ENCODE peak calls at places on chromosomes 1 and 21, in five cellular contexts. U is hepatocyte, R is GM23248, N is GM23338, J is HCT116. S is an unnamed sample.

GRCh38 chr1:61670016-61670415 is 54.9 kb downstream of the TM2D1 start:
- DNase-seq in U (no peak), R (no peak), N (no peak), J (no peak), S (no peak)

GRCh38 chr1:180264595-180264994 is 34.5 kb downstream of the LHX4 start:
- DNase-seq in U (no peak), R (no peak), N (no peak), J (no peak), S (no peak)

GRCh38 chr1:223500560-223501425 is 107.6 kb downstream of the CCDC185 start:
- DNase-seq in U (peak; percentile 64), R (peak; percentile 98), N (peak; percentile 20), J (peak; percentile 22), S (no peak)

GRCh38 chr1:2021550-2021949 is 2.4 kb downstream of the GABRD start:
- DNase-seq in U (no peak), R (no peak), N (no peak), J (no peak), S (no peak)

GRCh38 chr1:116951175-116951935 is 41.6 kb downstream of the PTGFRN start:
- DNase-seq in U (peak; percentile 48), R (peak; percentile 83), N (no peak), J (no peak), S (no peak)

GRCh38 chr1:155282488-155283086 is 5.3 kb downstream of the HCN3 start:
- DNase-seq in U (no peak), R (no peak), N (no peak), J (no peak), S (no peak)

GRCh38 chr1:25039229-25039628 is 109.2 kb upstream of the RUNX3 start:
- DNase-seq in U (no peak), R (peak; percentile 28), N (no peak), J (no peak), S (no peak)

GRCh38 chr1:3433596-3434320 is 20.7 kb upstream of the ARHGEF16 start:
- DNase-seq in U (no peak), R (no peak), N (no peak), J (no peak), S (no peak)

GRCh38 chr1:164780863-164781262 is 221.9 kb downstream of the PBX1 start:
- DNase-seq in U (peak; percentile 36), R (peak; percentile 97), N (no peak), J (no peak), S (no peak)

GRCh38 chr1:93525431-93525830 is 77.5 kb downstream of the FNBP1L start:
- DNase-seq in U (no peak), R (peak; percentile 12), N (no peak), J (no peak), S (no peak)

GRCh38 chr1:225508538-225509375 is 80.9 kb upstream of the LBR start:
- DNase-seq in U (peak; percentile 70), R (peak; percentile 98), N (peak; percentile 66), J (peak; percentile 94), S (no peak)

GRCh38 chr1:216818284-216818683 is 95.1 kb upstream of the ESRRG start:
- DNase-seq in U (no peak), R (no peak), N (no peak), J (no peak), S (no peak)

GRCh38 chr1:2859881-2860430 is 58.5 kb upstream of the TTC34 start:
- DNase-seq in U (no peak), R (no peak), N (peak; percentile 17), J (no peak), S (no peak)

GRCh38 chr21:18244721-18245486 is at the start of gene CHODL:
- DNase-seq in U (peak; percentile 27), R (no peak), N (peak; percentile 45), J (no peak), S (no peak)

DNA sequence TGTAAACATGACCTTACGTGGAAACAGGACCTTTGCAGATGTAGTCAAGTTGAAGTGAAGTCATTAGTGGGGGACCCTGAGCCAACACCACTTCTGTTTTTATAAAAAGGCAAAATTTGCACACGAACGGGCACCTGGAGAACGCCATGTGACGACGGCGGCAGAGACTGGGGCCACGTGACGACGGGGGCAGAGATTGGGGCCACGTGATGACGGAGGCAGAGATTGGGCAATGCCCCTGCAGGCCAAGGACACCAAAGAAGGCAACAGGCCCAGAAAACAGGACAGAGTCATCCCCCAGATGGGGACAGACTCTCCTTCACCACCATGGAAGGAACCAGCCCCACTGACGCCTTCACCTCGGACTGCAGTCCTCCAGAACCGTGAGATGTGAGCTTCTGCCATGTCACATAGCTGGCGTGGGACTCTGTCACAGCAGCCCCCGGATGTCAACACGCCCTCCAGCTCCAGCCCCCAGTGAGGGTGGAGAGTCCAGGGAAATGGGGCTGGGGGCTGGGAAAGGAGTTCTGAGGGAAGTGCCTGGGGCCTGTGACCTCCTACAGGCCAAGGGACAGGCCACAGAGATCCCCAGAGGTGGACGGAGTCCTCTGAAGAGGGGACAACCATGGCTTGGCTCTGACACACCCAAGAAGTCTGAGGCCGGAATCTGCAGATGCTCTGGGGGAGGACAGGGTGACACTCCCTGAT is 4.0 kb downstream of the KRTAP12-4 start:
- DNase-seq in U (no peak), R (no peak), N (no peak), J (no peak), S (no peak)
- H3K4me3 ChIP-seq in U (no peak overlapping the region), R (no peak overlapping the region), N (no peak overlapping the region), J (no peak overlapping the region), S (no peak overlapping the region)

GRCh38 chr1:161069731-161070270 is at the start of gene ARHGAP30:
- DNase-seq in U (no peak), R (no peak), N (peak; percentile 41), J (no peak), S (peak; percentile 96)
- H3K9me2 ChIP-seq in U (no peaks in the 10 kb centered on the region), R (no peaks in the 10 kb centered on the region), N (no peaks in the 10 kb centered on the region), J (no peaks in the 10 kb centered on the region), S (no peaks in the 10 kb centered on the region)

DNA sequence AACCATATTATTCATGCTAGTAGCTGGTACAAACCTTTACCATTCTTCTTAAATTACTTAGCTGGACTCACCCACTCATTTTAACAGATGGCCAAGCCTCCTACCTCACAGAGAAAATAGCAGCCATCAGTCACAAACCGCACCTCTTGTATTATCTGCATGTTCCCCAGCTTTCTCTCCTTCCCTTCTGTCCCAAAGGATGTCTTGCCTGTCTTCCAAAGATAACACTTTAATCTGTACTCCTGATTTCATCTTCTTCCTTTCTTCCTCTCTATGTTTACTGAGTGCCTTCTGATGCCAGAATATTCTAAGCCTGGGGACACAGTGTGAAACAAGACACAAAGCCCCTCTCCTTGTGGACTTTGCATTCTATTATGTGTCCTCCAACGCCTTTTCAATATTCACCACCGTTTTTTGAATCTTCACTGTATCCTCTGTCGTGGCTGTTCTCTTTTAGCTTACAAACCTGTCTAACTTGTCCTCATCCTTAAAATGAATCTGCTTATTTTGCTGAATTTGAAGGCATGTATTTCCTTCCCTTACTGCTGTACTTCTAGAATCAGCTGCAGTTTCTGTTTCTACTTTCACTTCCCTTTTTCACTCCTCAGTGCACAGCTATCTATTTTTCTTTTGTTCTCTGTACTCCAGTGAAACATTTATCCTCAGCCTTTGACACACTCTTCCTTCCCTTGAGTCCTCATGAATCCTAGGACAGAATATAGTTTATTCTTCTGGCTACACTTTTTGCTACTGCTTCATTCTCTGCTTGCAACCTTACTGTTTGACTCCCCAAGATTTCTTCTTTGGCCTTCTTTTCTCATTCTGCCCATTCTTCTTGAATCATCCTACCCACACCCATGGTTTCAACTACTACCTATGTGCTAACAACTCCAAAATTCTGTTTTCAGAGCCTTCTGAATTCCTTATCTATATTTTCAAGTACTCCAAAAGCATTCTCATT is 216.9 kb upstream of the SAMSN1 start:
- DNase-seq in U (no peak), R (no peak), N (no peak), J (no peak), S (peak; percentile 87)
- H2AFZ ChIP-seq in U (no peak overlapping the region), R (no peak overlapping the region), N (peak overlapping the region; percentile 72), J (no peak overlapping the region), S (peak overlapping the region; percentile 46)

GRCh38 chr21:35333831-35334593 is 284.9 kb upstream of the RUNX1 start:
- DNase-seq in U (no peak), R (peak; percentile 48), N (no peak), J (no peak), S (no peak)

GRCh38 chr21:35335951-35336446 is 286.9 kb upstream of the RUNX1 start:
- DNase-seq in U (no peak), R (no peak), N (no peak), J (no peak), S (no peak)

GRCh38 chr21:35336534-35336933 is 287.4 kb upstream of the RUNX1 start:
- DNase-seq in U (no peak), R (peak; percentile 42), N (no peak), J (no peak), S (no peak)

GRCh38 chr21:35329940-35330670 is 281.0 kb upstream of the RUNX1 start:
- DNase-seq in U (no peak), R (no peak), N (no peak), J (no peak), S (no peak)

DNA sequence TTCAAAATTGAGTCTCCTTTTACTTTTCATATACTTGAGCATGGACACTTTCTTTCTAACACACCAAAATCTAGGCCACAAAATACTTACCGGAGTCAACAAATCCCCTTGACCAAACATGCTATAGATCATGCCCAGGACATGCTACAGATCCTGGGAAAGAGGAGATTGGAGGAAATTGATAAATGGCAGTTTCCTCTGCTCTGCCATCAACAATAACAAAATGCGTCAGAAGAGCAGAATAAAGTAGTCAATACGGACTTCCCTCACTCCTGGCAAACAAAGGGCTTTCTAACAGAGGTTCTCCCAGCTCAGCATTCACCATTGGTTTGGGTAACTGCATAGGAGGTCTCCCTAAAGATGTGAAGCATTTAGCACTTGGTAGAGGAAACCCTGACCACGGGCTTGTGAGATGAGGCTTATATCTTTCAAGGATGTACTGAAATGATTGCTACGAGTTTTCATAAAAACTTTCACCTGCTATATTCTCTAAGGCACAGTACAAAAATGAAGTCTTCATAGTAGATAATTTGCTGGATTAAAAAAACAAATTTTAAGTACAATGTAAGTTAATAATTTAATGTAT is 283.8 kb upstream of the RUNX1 start:
- DNase-seq in U (no peak), R (no peak), N (no peak), J (no peak), S (no peak)
- H3K4me3 ChIP-seq in U (no peak overlapping the region), R (no peak overlapping the region), N (no peak overlapping the region), J (no peak overlapping the region), S (no peak overlapping the region)

GRCh38 chr1:19365711-19366110 is 53.6 kb downstream of the SLC66A1 start:
- DNase-seq in U (no peak), R (peak; percentile 75), N (no peak), J (no peak), S (no peak)

GRCh38 chr1:19368050-19368449 is 55.9 kb downstream of the SLC66A1 start:
- DNase-seq in U (no peak), R (no peak), N (no peak), J (no peak), S (no peak)

GRCh38 chr1:19367584-19368041 is 55.5 kb downstream of the SLC66A1 start:
- DNase-seq in U (no peak), R (no peak), N (no peak), J (no peak), S (no peak)

GRCh38 chr1:19368964-19369363 is 56.8 kb downstream of the SLC66A1 start:
- DNase-seq in U (no peak), R (no peak), N (no peak), J (no peak), S (no peak)

GRCh38 chr1:19366599-19367315 is 54.6 kb downstream of the SLC66A1 start:
- DNase-seq in U (no peak), R (no peak), N (no peak), J (no peak), S (no peak)
- H3K9me2 ChIP-seq in U (no peaks in the 10 kb centered on the region), R (no peaks in the 10 kb centered on the region), N (no peaks in the 10 kb centered on the region), J (no peaks in the 10 kb centered on the region), S (no peaks in the 10 kb centered on the region)

GRCh38 chr1:28154083-28154594 is 22.4 kb downstream of the PTAFR start:
- DNase-seq in U (no peak), R (no peak), N (no peak), J (no peak), S (no peak)
- H2AFZ ChIP-seq in U (no peak overlapping the region), R (no peak overlapping the region), N (no peak overlapping the region), J (no peak overlapping the region), S (no peak overlapping the region)